ENCODE peak calls at places on chromosomes 3 and 15, in ten cellular contexts. One of them, this sample, is unnamed.

GRCh38 chr3:182837855-182838454 is 44.7 kb downstream of the ATP11B start:
- DNase-seq in dermis blood vessel endothelial cell: peak
- DNase-seq in Kasumi-1: peak
- DNase-seq in HCEC 1CT: peak
- DNase-seq in stimulated activated CD8-positive, alpha-beta memory T cell treated with anti-CD3 and anti-CD28 coated beads, Interleukin-2, amount 100 ng/mL, for 48 hours: no peak
- DNase-seq in progenitor cell of endocrine pancreas: no peak
- DNase-seq in dermis microvascular lymphatic vessel endothelial cell: peak
- DNase-seq in GM19239: no peak
- DNase-seq in iPS-NIHi11: no peak
- DNase-seq in HT1080: peak
- DNase-seq in this sample: peak

GRCh38 chr15:83118291-83118827 is 10.9 kb downstream of the TM6SF1 start:
- DNase-seq in dermis blood vessel endothelial cell: no peak
- DNase-seq in Kasumi-1: no peak
- DNase-seq in HCEC 1CT: no peak
- DNase-seq in stimulated activated CD8-positive, alpha-beta memory T cell treated with anti-CD3 and anti-CD28 coated beads, Interleukin-2, amount 100 ng/mL, for 48 hours: no peak
- DNase-seq in progenitor cell of endocrine pancreas: no peak
- DNase-seq in dermis microvascular lymphatic vessel endothelial cell: no peak
- DNase-seq in GM19239: no peak
- DNase-seq in iPS-NIHi11: no peak
- DNase-seq in HT1080: no peak
- DNase-seq in this sample: no peak

GRCh38 chr15:70289191-70289955 is 191.7 kb upstream of the TLE3 start:
- DNase-seq in dermis blood vessel endothelial cell: peak
- DNase-seq in Kasumi-1: no peak
- DNase-seq in HCEC 1CT: no peak
- DNase-seq in stimulated activated CD8-positive, alpha-beta memory T cell treated with anti-CD3 and anti-CD28 coated beads, Interleukin-2, amount 100 ng/mL, for 48 hours: no peak
- DNase-seq in progenitor cell of endocrine pancreas: no peak
- DNase-seq in dermis microvascular lymphatic vessel endothelial cell: no peak
- DNase-seq in GM19239: no peak
- DNase-seq in iPS-NIHi11: peak
- DNase-seq in HT1080: no peak
- DNase-seq in this sample: peak

GRCh38 chr3:16028604-16029003 is 145.9 kb upstream of the GALNT15 start:
- DNase-seq in dermis blood vessel endothelial cell: no peak
- DNase-seq in Kasumi-1: no peak
- DNase-seq in HCEC 1CT: peak
- DNase-seq in stimulated activated CD8-positive, alpha-beta memory T cell treated with anti-CD3 and anti-CD28 coated beads, Interleukin-2, amount 100 ng/mL, for 48 hours: no peak
- DNase-seq in progenitor cell of endocrine pancreas: no peak
- DNase-seq in dermis microvascular lymphatic vessel endothelial cell: no peak
- DNase-seq in GM19239: no peak
- DNase-seq in iPS-NIHi11: no peak
- DNase-seq in HT1080: peak
- DNase-seq in this sample: no peak

GRCh38 chr3:59559721-59560514 is 510.1 kb upstream of the CFAP20DC start:
- DNase-seq in dermis blood vessel endothelial cell: no peak
- DNase-seq in Kasumi-1: no peak
- DNase-seq in HCEC 1CT: peak
- DNase-seq in stimulated activated CD8-positive, alpha-beta memory T cell treated with anti-CD3 and anti-CD28 coated beads, Interleukin-2, amount 100 ng/mL, for 48 hours: no peak
- DNase-seq in progenitor cell of endocrine pancreas: no peak
- DNase-seq in dermis microvascular lymphatic vessel endothelial cell: no peak
- DNase-seq in GM19239: no peak
- DNase-seq in iPS-NIHi11: no peak
- DNase-seq in HT1080: peak
- DNase-seq in this sample: peak

GRCh38 chr15:64697911-64698369 is 77.4 kb downstream of the RBPMS2 start:
- DNase-seq in dermis blood vessel endothelial cell: peak
- DNase-seq in Kasumi-1: no peak
- DNase-seq in HCEC 1CT: no peak
- DNase-seq in stimulated activated CD8-positive, alpha-beta memory T cell treated with anti-CD3 and anti-CD28 coated beads, Interleukin-2, amount 100 ng/mL, for 48 hours: no peak
- DNase-seq in progenitor cell of endocrine pancreas: no peak
- DNase-seq in dermis microvascular lymphatic vessel endothelial cell: no peak
- DNase-seq in GM19239: no peak
- DNase-seq in iPS-NIHi11: no peak
- DNase-seq in HT1080: no peak
- DNase-seq in this sample: peak

GRCh38 chr15:51267047-51267713 is 71.2 kb downstream of the CYP19A1 start:
- DNase-seq in dermis blood vessel endothelial cell: peak
- DNase-seq in Kasumi-1: no peak
- DNase-seq in HCEC 1CT: no peak
- DNase-seq in stimulated activated CD8-positive, alpha-beta memory T cell treated with anti-CD3 and anti-CD28 coated beads, Interleukin-2, amount 100 ng/mL, for 48 hours: no peak
- DNase-seq in progenitor cell of endocrine pancreas: no peak
- DNase-seq in dermis microvascular lymphatic vessel endothelial cell: no peak
- DNase-seq in GM19239: no peak
- DNase-seq in iPS-NIHi11: peak
- DNase-seq in HT1080: no peak
- DNase-seq in this sample: no peak

GRCh38 chr3:132543016-132543739 is 53.9 kb upstream of the ACKR4 start:
- DNase-seq in dermis blood vessel endothelial cell: peak
- DNase-seq in Kasumi-1: peak
- DNase-seq in HCEC 1CT: peak
- DNase-seq in stimulated activated CD8-positive, alpha-beta memory T cell treated with anti-CD3 and anti-CD28 coated beads, Interleukin-2, amount 100 ng/mL, for 48 hours: no peak
- DNase-seq in progenitor cell of endocrine pancreas: no peak
- DNase-seq in dermis microvascular lymphatic vessel endothelial cell: no peak
- DNase-seq in GM19239: no peak
- DNase-seq in iPS-NIHi11: no peak
- DNase-seq in HT1080: peak
- DNase-seq in this sample: peak

GRCh38 chr15:45199136-45199810 is 11.5 kb upstream of the SHF start:
- DNase-seq in dermis blood vessel endothelial cell: peak
- DNase-seq in Kasumi-1: no peak
- DNase-seq in HCEC 1CT: no peak
- DNase-seq in stimulated activated CD8-positive, alpha-beta memory T cell treated with anti-CD3 and anti-CD28 coated beads, Interleukin-2, amount 100 ng/mL, for 48 hours: no peak
- DNase-seq in progenitor cell of endocrine pancreas: no peak
- DNase-seq in dermis microvascular lymphatic vessel endothelial cell: no peak
- DNase-seq in GM19239: no peak
- DNase-seq in iPS-NIHi11: no peak
- DNase-seq in HT1080: no peak
- DNase-seq in this sample: peak

GRCh38 chr3:18679226-18679625 is 254.1 kb upstream of the SATB1 start:
- DNase-seq in dermis blood vessel endothelial cell: no peak
- DNase-seq in Kasumi-1: no peak
- DNase-seq in HCEC 1CT: no peak
- DNase-seq in stimulated activated CD8-positive, alpha-beta memory T cell treated with anti-CD3 and anti-CD28 coated beads, Interleukin-2, amount 100 ng/mL, for 48 hours: no peak
- DNase-seq in progenitor cell of endocrine pancreas: no peak
- DNase-seq in dermis microvascular lymphatic vessel endothelial cell: no peak
- DNase-seq in GM19239: no peak
- DNase-seq in iPS-NIHi11: no peak
- DNase-seq in HT1080: no peak
- DNase-seq in this sample: no peak

GRCh38 chr3:151925876-151926275 is 52.4 kb downstream of the SUCNR1 start:
- DNase-seq in dermis blood vessel endothelial cell: peak
- DNase-seq in Kasumi-1: no peak
- DNase-seq in HCEC 1CT: peak
- DNase-seq in stimulated activated CD8-positive, alpha-beta memory T cell treated with anti-CD3 and anti-CD28 coated beads, Interleukin-2, amount 100 ng/mL, for 48 hours: no peak
- DNase-seq in progenitor cell of endocrine pancreas: no peak
- DNase-seq in dermis microvascular lymphatic vessel endothelial cell: no peak
- DNase-seq in GM19239: no peak
- DNase-seq in iPS-NIHi11: peak
- DNase-seq in HT1080: peak
- DNase-seq in this sample: peak

GRCh38 chr15:71532994-71533393 is 277.4 kb upstream of the NR2E3 start:
- DNase-seq in dermis blood vessel endothelial cell: peak
- DNase-seq in Kasumi-1: peak
- DNase-seq in HCEC 1CT: peak
- DNase-seq in stimulated activated CD8-positive, alpha-beta memory T cell treated with anti-CD3 and anti-CD28 coated beads, Interleukin-2, amount 100 ng/mL, for 48 hours: no peak
- DNase-seq in progenitor cell of endocrine pancreas: no peak
- DNase-seq in dermis microvascular lymphatic vessel endothelial cell: no peak
- DNase-seq in GM19239: peak
- DNase-seq in iPS-NIHi11: peak
- DNase-seq in HT1080: peak
- DNase-seq in this sample: peak

GRCh38 chr15:91471410-91471993 is 371.4 kb downstream of the SV2B start:
- DNase-seq in dermis blood vessel endothelial cell: no peak
- DNase-seq in Kasumi-1: no peak
- DNase-seq in HCEC 1CT: peak
- DNase-seq in stimulated activated CD8-positive, alpha-beta memory T cell treated with anti-CD3 and anti-CD28 coated beads, Interleukin-2, amount 100 ng/mL, for 48 hours: no peak
- DNase-seq in progenitor cell of endocrine pancreas: no peak
- DNase-seq in dermis microvascular lymphatic vessel endothelial cell: no peak
- DNase-seq in GM19239: no peak
- DNase-seq in iPS-NIHi11: no peak
- DNase-seq in HT1080: peak
- DNase-seq in this sample: no peak

GRCh38 chr15:89429023-89429422 is 67.4 kb downstream of the RHCG start:
- DNase-seq in dermis blood vessel endothelial cell: no peak
- DNase-seq in Kasumi-1: no peak
- DNase-seq in HCEC 1CT: no peak
- DNase-seq in stimulated activated CD8-positive, alpha-beta memory T cell treated with anti-CD3 and anti-CD28 coated beads, Interleukin-2, amount 100 ng/mL, for 48 hours: no peak
- DNase-seq in progenitor cell of endocrine pancreas: no peak
- DNase-seq in dermis microvascular lymphatic vessel endothelial cell: no peak
- DNase-seq in GM19239: no peak
- DNase-seq in iPS-NIHi11: no peak
- DNase-seq in HT1080: peak
- DNase-seq in this sample: no peak

GRCh38 chr3:3066378-3066777 is 43.8 kb downstream of the IL5RA start:
- DNase-seq in dermis blood vessel endothelial cell: no peak
- DNase-seq in Kasumi-1: no peak
- DNase-seq in HCEC 1CT: no peak
- DNase-seq in stimulated activated CD8-positive, alpha-beta memory T cell treated with anti-CD3 and anti-CD28 coated beads, Interleukin-2, amount 100 ng/mL, for 48 hours: no peak
- DNase-seq in progenitor cell of endocrine pancreas: no peak
- DNase-seq in dermis microvascular lymphatic vessel endothelial cell: no peak
- DNase-seq in GM19239: no peak
- DNase-seq in iPS-NIHi11: no peak
- DNase-seq in HT1080: no peak
- DNase-seq in this sample: no peak

GRCh38 chr15:31127596-31128261 is 26.2 kb upstream of the TRPM1 start:
- DNase-seq in dermis blood vessel endothelial cell: no peak
- DNase-seq in Kasumi-1: no peak
- DNase-seq in HCEC 1CT: no peak
- DNase-seq in stimulated activated CD8-positive, alpha-beta memory T cell treated with anti-CD3 and anti-CD28 coated beads, Interleukin-2, amount 100 ng/mL, for 48 hours: no peak
- DNase-seq in progenitor cell of endocrine pancreas: no peak
- DNase-seq in dermis microvascular lymphatic vessel endothelial cell: no peak
- DNase-seq in GM19239: no peak
- DNase-seq in iPS-NIHi11: no peak
- DNase-seq in HT1080: no peak
- DNase-seq in this sample: no peak

GRCh38 chr3:159861369-159861987 is 127.2 kb upstream of the IL12A start:
- DNase-seq in dermis blood vessel endothelial cell: peak
- DNase-seq in Kasumi-1: no peak
- DNase-seq in HCEC 1CT: no peak
- DNase-seq in stimulated activated CD8-positive, alpha-beta memory T cell treated with anti-CD3 and anti-CD28 coated beads, Interleukin-2, amount 100 ng/mL, for 48 hours: no peak
- DNase-seq in progenitor cell of endocrine pancreas: no peak
- DNase-seq in dermis microvascular lymphatic vessel endothelial cell: peak
- DNase-seq in GM19239: no peak
- DNase-seq in iPS-NIHi11: no peak
- DNase-seq in HT1080: no peak
- DNase-seq in this sample: no peak

GRCh38 chr3:32376098-32376497 is 15.6 kb upstream of the CMTM7 start:
- DNase-seq in dermis blood vessel endothelial cell: peak
- DNase-seq in Kasumi-1: no peak
- DNase-seq in HCEC 1CT: no peak
- DNase-seq in stimulated activated CD8-positive, alpha-beta memory T cell treated with anti-CD3 and anti-CD28 coated beads, Interleukin-2, amount 100 ng/mL, for 48 hours: no peak
- DNase-seq in progenitor cell of endocrine pancreas: no peak
- DNase-seq in dermis microvascular lymphatic vessel endothelial cell: peak
- DNase-seq in GM19239: no peak
- DNase-seq in iPS-NIHi11: no peak
- DNase-seq in HT1080: peak
- DNase-seq in this sample: peak

GRCh38 chr3:10620833-10621082 is 115.4 kb upstream of the ATP2B2 start:
- DNase-seq in dermis blood vessel endothelial cell: no peak
- DNase-seq in Kasumi-1: no peak
- DNase-seq in HCEC 1CT: no peak
- DNase-seq in stimulated activated CD8-positive, alpha-beta memory T cell treated with anti-CD3 and anti-CD28 coated beads, Interleukin-2, amount 100 ng/mL, for 48 hours: no peak
- DNase-seq in progenitor cell of endocrine pancreas: no peak
- DNase-seq in dermis microvascular lymphatic vessel endothelial cell: no peak
- DNase-seq in GM19239: no peak
- DNase-seq in iPS-NIHi11: no peak
- DNase-seq in HT1080: no peak
- DNase-seq in this sample: no peak

This sample was measured in PC-3.